ENCODE peak calls at places on chromosome 7, in five cellular contexts. R, Z, Q, O and A are unnamed samples.

GRCh38 chr7:129851810-129852209 is 101.0 kb downstream of the UBE2H start:
- DNase-seq in Q (no peak), O (no peak), Z (no peak), R (no peak), A (no peak)

GRCh38 chr7:153190452-153190851 is 430.9 kb downstream of the ACTR3B start:
- DNase-seq in R (no peak), Z (peak), Q (no peak), O (no peak), A (no peak)

GRCh38 chr7:7851381-7851780 is 117.2 kb upstream of the GLCCI1 start:
- DNase-seq in O (no peak), Q (no peak), Z (no peak), R (peak), A (no peak)

GRCh38 chr7:107233174-107233573 is 64.4 kb downstream of the HBP1 start:
- DNase-seq in Z (no peak), O (no peak), Q (no peak), R (no peak), A (no peak)

GRCh38 chr7:102304668-102305067 is 18.0 kb downstream of the SH2B2 start:
- DNase-seq in O (no peak), R (no peak), Q (no peak), Z (no peak), A (no peak)

GRCh38 chr7:106802589-106802988 is 62.5 kb upstream of the PIK3CG start:
- DNase-seq in Q (no peak), Z (no peak), O (no peak), R (no peak), A (no peak)

GRCh38 chr7:18693401-18693800 is 197.9 kb downstream of the HDAC9 start:
- DNase-seq in R (peak), O (no peak), Q (no peak), Z (peak), A (no peak)

GRCh38 chr7:139972000-139972399 is 90.8 kb downstream of the PARP12 start:
- DNase-seq in Z (no peak), O (no peak), R (no peak), Q (no peak), A (no peak)

GRCh38 chr7:158832994-158833393 is 3.7 kb upstream of the ESYT2 start:
- DNase-seq in Z (no peak), O (no peak), R (no peak), Q (no peak), A (no peak)
- TF ChIP-seq CTCF in Z (no peak), O (no peak), R (no peak), Q (no peak), A (no peak)

GRCh38 chr7:155358066-155358947 is 60.6 kb downstream of the INSIG1 start:
- DNase-seq in Z (no peak), O (no peak), Q (no peak), R (no peak), A (no peak)

GRCh38 chr7:155355176-155355575 is 57.5 kb downstream of the INSIG1 start:
- DNase-seq in Q (no peak), Z (no peak), R (no peak), O (no peak), A (no peak)

GRCh38 chr7:155355745-155356144 is 58.1 kb downstream of the INSIG1 start:
- DNase-seq in O (no peak), Z (no peak), R (no peak), Q (no peak), A (no peak)

GRCh38 chr7:155357573-155358041 is 59.9 kb downstream of the INSIG1 start:
- DNase-seq in Z (no peak), R (peak), Q (no peak), O (no peak), A (no peak)

GRCh38 chr7:155356323-155357105 is 58.8 kb downstream of the INSIG1 start:
- DNase-seq in R (no peak), Q (no peak), O (no peak), Z (peak), A (no peak)
- TF ChIP-seq CTCF in R (peak), Q (no peak), O (peak), Z (peak), A (peak)

GRCh38 chr7:143889068-143889467 is 12.9 kb downstream of the TCAF1 start:
- DNase-seq in Q (no peak), R (no peak), O (no peak), Z (no peak), A (no peak)

GRCh38 chr7:143896667-143897066 is 5.3 kb downstream of the TCAF1 start:
- DNase-seq in R (no peak), O (no peak), Z (no peak), Q (no peak), A (no peak)

GRCh38 chr7:143890558-143890957 is 11.4 kb downstream of the TCAF1 start:
- DNase-seq in O (no peak), Z (no peak), R (no peak), Q (no peak), A (no peak)

GRCh38 chr7:143891457-143891856 is 10.5 kb downstream of the TCAF1 start:
- DNase-seq in R (no peak), O (no peak), Z (no peak), Q (no peak), A (no peak)

DNA sequence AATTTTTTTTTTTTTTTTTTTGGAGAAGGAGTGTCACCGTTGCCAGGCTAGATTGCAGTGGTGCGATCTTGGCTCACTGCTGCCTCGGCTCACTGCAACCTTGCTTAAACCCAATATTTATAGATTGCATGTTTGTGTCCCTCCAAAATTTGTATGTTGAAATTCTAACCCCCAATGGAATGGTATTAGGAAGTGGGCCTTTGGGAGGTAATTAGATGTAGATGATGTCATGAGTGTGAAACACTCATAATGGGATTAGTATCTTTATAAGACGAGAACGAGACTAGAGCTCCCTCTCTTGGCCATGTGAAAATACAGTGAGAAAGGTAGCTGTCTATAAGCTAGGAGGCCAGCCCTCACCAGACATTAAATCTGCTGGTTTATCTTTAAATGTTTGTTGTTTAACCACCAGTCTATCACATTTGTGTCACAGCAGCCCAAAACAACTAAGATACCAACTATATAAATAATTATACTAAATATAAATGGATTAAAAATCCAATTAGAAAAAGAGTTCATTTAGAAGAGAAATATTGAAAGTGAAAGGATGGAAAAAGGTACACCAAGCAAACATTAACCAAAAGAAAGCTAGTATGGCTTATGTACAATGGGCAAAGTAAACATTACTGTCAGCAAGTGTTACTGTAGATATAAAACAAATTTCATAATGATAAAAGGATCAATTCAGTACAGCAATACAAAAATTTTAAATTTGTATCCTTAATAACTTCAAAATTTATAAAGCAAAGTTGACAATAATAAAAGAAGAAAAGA is 9.3 kb downstream of the TCAF1 start:
- DNase-seq in O (peak), Z (peak), R (no peak), Q (no peak), A (no peak)
- TF ChIP-seq CTCF in O (peak), Z (peak), R (peak), Q (peak), A (peak)

DNA sequence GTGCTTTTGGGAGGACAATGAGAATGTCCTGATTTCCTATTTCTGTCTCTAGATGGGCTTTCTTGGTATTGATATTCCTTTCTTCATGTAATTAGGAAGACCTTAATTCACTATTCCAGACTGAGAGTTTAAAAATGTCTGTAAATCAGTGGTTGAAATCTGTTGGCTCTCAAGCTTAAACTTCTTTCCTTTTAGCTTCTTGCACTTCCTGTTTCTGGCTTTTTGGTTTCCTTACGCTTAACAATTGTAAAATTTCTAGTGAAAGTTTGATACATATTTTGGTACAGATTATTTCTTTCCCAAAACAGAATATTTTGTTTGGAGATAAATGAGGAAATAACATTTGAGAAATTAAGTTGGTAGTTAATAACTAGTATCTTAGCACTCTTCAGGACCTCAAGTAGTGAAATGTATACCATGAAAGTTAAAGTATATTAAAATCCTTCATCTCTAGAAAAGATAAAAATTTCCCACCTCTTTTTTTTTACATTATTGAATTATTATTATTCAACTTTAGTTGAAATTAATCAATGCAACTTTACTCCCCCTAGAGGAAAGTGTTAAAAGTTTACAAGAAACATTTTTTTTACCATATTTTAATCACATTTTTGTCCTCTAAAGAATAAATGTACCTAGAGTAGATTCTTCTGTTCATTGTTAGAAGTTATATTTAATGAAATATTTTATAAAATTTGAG is 137.2 kb downstream of the PHTF2 start:
- DNase-seq in Q (no peak), O (no peak), Z (no peak), R (peak), A (no peak)
- TF ChIP-seq CTCF in Q (no peak), O (peak), Z (peak), R (peak), A (peak)

DNA sequence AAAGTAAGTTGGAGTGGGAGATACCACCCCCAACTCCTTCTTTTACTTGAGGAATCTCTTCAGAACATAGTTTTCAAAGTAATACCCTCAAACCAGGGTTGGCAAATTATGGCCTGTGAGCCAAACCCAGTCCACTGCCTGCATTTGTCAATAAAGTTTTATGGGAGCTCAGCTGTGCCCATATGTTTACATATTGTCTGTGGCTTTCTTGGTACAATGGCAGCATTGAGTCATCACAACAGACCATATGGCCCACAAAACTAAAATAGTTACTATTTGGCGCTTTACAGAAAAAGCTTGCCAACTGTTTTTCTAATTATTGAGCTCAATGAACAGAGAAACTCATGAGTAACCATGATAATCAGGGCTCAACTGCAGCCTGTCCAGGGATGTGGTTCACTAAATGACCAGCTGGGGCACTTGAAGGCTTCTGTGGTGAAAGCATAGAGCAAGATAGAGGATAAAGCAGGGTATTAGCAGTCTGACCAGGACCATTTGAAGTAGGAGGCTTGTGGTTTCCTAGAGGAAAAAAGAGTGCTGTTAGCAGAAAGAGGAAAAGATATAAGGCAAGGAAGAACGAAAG is 196.0 kb upstream of the GRB10 start:
- DNase-seq in Z (no peak), R (peak), Q (no peak), O (no peak), A (no peak)
- TF ChIP-seq CTCF in Z (peak), R (peak), Q (no peak), O (peak), A (no peak)

GRCh38 chr7:11166051-11166450 is 192.4 kb downstream of the PHF14 start:
- DNase-seq in O (no peak), Z (no peak), R (no peak), Q (no peak), A (no peak)
- TF ChIP-seq CTCF in O (no peak), Z (no peak), R (no peak), Q (no peak), A (no peak)

GRCh38 chr7:46131916-46132795 is 211.1 kb upstream of the IGFBP3 start:
- DNase-seq in Z (peak), R (peak), O (no peak), Q (no peak), A (no peak)
- TF ChIP-seq CTCF in Z (peak), R (peak), O (peak), Q (no peak), A (peak)

DNA sequence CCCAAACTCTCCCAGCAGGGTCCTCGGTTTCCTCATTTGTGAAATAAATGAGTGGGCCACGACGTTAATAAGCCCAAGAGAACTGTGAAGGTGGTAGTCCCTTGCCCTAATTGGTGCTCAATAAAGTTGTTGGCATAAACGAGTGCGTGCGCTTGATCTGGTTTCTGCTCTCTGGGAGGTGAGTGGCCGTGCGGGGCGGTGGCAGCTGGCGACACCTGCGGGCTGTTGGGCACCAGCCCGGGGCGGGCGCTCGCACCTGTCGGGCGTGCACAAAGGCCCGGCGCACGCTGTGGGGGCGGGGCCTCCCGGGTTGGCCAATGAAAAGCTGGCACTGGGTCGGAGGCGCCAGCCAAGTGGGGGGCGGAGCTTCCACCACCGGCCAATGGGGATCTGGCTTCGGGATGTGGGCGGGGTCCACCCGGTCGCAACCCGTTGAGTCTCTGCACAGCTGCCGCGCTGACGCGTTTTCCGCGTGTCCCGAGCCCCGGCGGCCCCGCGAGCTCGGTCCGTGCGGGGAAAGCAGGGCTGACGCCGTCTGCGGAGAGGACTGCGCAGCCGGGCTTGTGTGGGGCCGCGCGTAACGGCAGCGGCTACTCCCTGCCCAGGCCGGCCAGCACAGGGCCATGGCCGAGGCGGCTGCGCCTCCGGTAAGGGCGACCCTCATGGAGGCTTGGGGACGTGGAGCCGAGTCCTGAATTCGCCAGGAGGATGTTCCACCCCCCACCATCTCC is 23.0 kb downstream of the ZNF783 start:
- DNase-seq in Z (peak), Q (peak), O (peak), R (peak), A (peak)
- TF ChIP-seq CTCF in Z (no peak), Q (no peak), O (no peak), R (no peak), A (peak)